ENCODE peak calls at places on chromosomes 13 and 19, in four cellular contexts. G is mesothelial cell of epicardium, H is psoas muscle, R is heart right ventricle. U is an unnamed sample.

GRCh38 chr19:17260842-17261325 is 3.7 kb downstream of the USHBP1 start:
- DNase-seq in G (peak), H (peak), R (peak), U (peak)

GRCh38 chr13:73138276-73138950 is 79.6 kb downstream of the KLF5 start:
- DNase-seq in G (no peak), H (no peak), R (no peak), U (no peak)

GRCh38 chr19:50994129-50994528 is 7.3 kb downstream of the KLK8 start:
- DNase-seq in G (no peak), H (no peak), R (no peak), U (no peak)

GRCh38 chr19:19110410-19111137 is 27.7 kb downstream of the TMEM161A start:
- DNase-seq in G (no peak), H (no peak), R (no peak), U (peak)

GRCh38 chr13:111337206-111337605 is 16.8 kb downstream of the TEX29 start:
- DNase-seq in G (no peak), H (no peak), R (peak), U (no peak)

GRCh38 chr13:95553614-95554385 is 1.3 kb downstream of the CLDN10 start:
- DNase-seq in G (no peak), H (no peak), R (no peak), U (no peak)

GRCh38 chr19:13022859-13023636 is 27.8 kb downstream of the NFIX start:
- DNase-seq in G (no peak), H (peak), R (peak), U (no peak)

GRCh38 chr13:44904982-44905381 is 84.3 kb downstream of the NUFIP1 start:
- DNase-seq in G (no peak), H (peak), R (peak), U (no peak)

GRCh38 chr13:25300861-25301346 is 521 bp upstream of the NUP58 start:
- DNase-seq in G (no peak), H (peak), R (peak), U (no peak)

GRCh38 chr19:1568320-1569019 is at the start of gene MEX3D:
- DNase-seq in G (peak), H (peak), R (peak), U (peak)

GRCh38 chr13:45361596-45362206 is 20.7 kb upstream of the TPT1 start:
- DNase-seq in G (no peak), H (no peak), R (no peak), U (no peak)

GRCh38 chr19:51063664-51064063 is 1.2 kb downstream of the KLK13 start:
- DNase-seq in G (no peak), H (no peak), R (no peak), U (no peak)

GRCh38 chr13:79044415-79044814 is 361.6 kb downstream of the RBM26 start:
- DNase-seq in G (no peak), H (no peak), R (no peak), U (no peak)

GRCh38 chr13:97136418-97136817 is 85.7 kb upstream of the MBNL2 start:
- DNase-seq in G (no peak), H (no peak), R (no peak), U (no peak)

GRCh38 chr13:110628952-110629701 is 13.8 kb downstream of the NAXD start:
- DNase-seq in G (no peak), H (no peak), R (no peak), U (no peak)

GRCh38 chr19:46824887-46825730 is 25.5 kb downstream of the AP2S1 start:
- DNase-seq in G (no peak), H (no peak), R (no peak), U (no peak)
- TF ChIP-seq CTCF in G (no peak), H (no peak), R (no peak), U (no peak)

DNA sequence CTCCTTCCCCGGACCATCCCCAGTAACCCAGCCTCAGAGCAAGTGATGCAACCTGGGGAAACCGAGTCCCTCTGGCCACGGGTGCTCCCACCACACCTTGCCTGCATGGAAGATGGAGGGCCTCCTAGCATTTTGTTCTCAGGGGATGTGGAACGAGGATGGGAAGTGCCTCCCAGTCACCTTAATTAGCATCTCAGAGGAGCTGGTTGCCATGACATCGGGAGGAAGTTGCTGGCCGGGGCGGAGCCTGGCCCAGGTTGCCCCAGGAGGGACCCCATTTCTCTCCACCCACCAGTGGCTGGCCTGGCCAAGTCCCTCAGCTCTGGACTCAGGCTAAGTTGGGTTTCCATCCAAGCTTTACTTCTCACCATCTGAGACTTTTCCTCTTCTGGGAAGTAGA is 24.1 kb upstream of the PTPRS start:
- DNase-seq in G (no peak), H (no peak), R (no peak), U (no peak)
- TF ChIP-seq CTCF in G (no peak), H (no peak), R (no peak), U (no peak)

GRCh38 chr19:38141108-38141507 is 82.9 kb downstream of the DPF1 start:
- DNase-seq in G (no peak), H (no peak), R (no peak), U (no peak)

GRCh38 chr19:38144667-38145066 is 79.4 kb downstream of the DPF1 start:
- DNase-seq in G (no peak), H (no peak), R (no peak), U (no peak)

GRCh38 chr19:38142176-38143035 is 81.6 kb downstream of the DPF1 start:
- DNase-seq in G (no peak), H (peak), R (peak), U (peak)

GRCh38 chr19:38145627-38146026 is 78.4 kb downstream of the DPF1 start:
- DNase-seq in G (no peak), H (no peak), R (no peak), U (no peak)

GRCh38 chr19:38143847-38144246 is 80.2 kb downstream of the DPF1 start:
- DNase-seq in G (no peak), H (no peak), R (no peak), U (no peak)
- TF ChIP-seq CTCF in G (no peak), H (no peak), R (no peak), U (no peak)

GRCh38 chr19:3360494-3361383 is 5.6 kb upstream of the NFIC start:
- DNase-seq in G (no peak), H (peak), R (peak), U (no peak)
- TF ChIP-seq CTCF in G (no peak), H (peak), R (peak), U (no peak)